ENCODE peak calls at places on chromosomes 4 and X, in seven cellular contexts. One of them, this sample, is unnamed.

GRCh38 chr4:26779674-26780073 is 81.0 kb upstream of the STIM2 start:
- DNase-seq in K562: no peak
- DNase-seq in lower leg skin: peak; percentile 60
- DNase-seq in A549: no peak
- DNase-seq in spleen: no peak
- DNase-seq in upper lobe of left lung: no peak
- DNase-seq in breast epithelium: no peak
- DNase-seq in this sample: no peak

GRCh38 chr4:3461515-3462291 is 1.4 kb upstream of the DOK7 start:
- DNase-seq in K562: no peak
- DNase-seq in lower leg skin: no peak
- DNase-seq in A549: no peak
- DNase-seq in spleen: peak; percentile 73
- DNase-seq in upper lobe of left lung: peak; percentile 69
- DNase-seq in breast epithelium: peak; percentile 91
- DNase-seq in this sample: peak; percentile 77

GRCh38 chr4:2652415-2653155 is 103.6 kb downstream of the TNIP2 start:
- DNase-seq in K562: no peak
- DNase-seq in lower leg skin: no peak
- DNase-seq in A549: no peak
- DNase-seq in spleen: no peak
- DNase-seq in upper lobe of left lung: no peak
- DNase-seq in breast epithelium: no peak
- DNase-seq in this sample: no peak

GRCh38 chr4:149645790-149646189 is 169.9 kb downstream of the IQCM start:
- DNase-seq in K562: no peak
- DNase-seq in lower leg skin: no peak
- DNase-seq in A549: no peak
- DNase-seq in spleen: no peak
- DNase-seq in upper lobe of left lung: peak; percentile 22
- DNase-seq in breast epithelium: no peak
- DNase-seq in this sample: no peak

GRCh38 chr4:180999217-180999616 is 1244.0 kb upstream of the TENM3 start:
- DNase-seq in K562: no peak
- DNase-seq in lower leg skin: no peak
- DNase-seq in A549: no peak
- DNase-seq in spleen: no peak
- DNase-seq in upper lobe of left lung: no peak
- DNase-seq in breast epithelium: no peak
- DNase-seq in this sample: no peak

GRCh38 chrX:96379951-96380350 is 304.7 kb upstream of the DIAPH2 start:
- DNase-seq in K562: no peak
- DNase-seq in lower leg skin: no peak
- DNase-seq in A549: no peak
- DNase-seq in spleen: no peak
- DNase-seq in upper lobe of left lung: no peak
- DNase-seq in breast epithelium: no peak
- DNase-seq in this sample: no peak

GRCh38 chr4:122119739-122120138 is 32.4 kb upstream of the BLTP1 start:
- DNase-seq in K562: no peak
- DNase-seq in lower leg skin: no peak
- DNase-seq in A549: no peak
- DNase-seq in spleen: no peak
- DNase-seq in upper lobe of left lung: no peak
- DNase-seq in breast epithelium: no peak
- DNase-seq in this sample: no peak

GRCh38 chr4:76420901-76421581 is at the start of gene CCDC158:
- DNase-seq in K562: no peak
- DNase-seq in lower leg skin: no peak
- DNase-seq in A549: no peak
- DNase-seq in spleen: peak; percentile 76
- DNase-seq in upper lobe of left lung: no peak
- DNase-seq in breast epithelium: no peak
- DNase-seq in this sample: no peak

GRCh38 chr4:184514121-184514988 is 40.0 kb upstream of the IRF2 start:
- DNase-seq in K562: peak; percentile 68
- DNase-seq in lower leg skin: peak; percentile 55
- DNase-seq in A549: peak; percentile 8
- DNase-seq in spleen: peak; percentile 83
- DNase-seq in upper lobe of left lung: peak; percentile 75
- DNase-seq in breast epithelium: no peak
- DNase-seq in this sample: peak; percentile 60

GRCh38 chr4:11328401-11328800 is 100.3 kb downstream of the HS3ST1 start:
- DNase-seq in K562: no peak
- DNase-seq in lower leg skin: no peak
- DNase-seq in A549: no peak
- DNase-seq in spleen: no peak
- DNase-seq in upper lobe of left lung: no peak
- DNase-seq in breast epithelium: no peak
- DNase-seq in this sample: no peak

GRCh38 chr4:147014946-147015345 is 69.3 kb upstream of the TTC29 start:
- DNase-seq in K562: no peak
- DNase-seq in lower leg skin: no peak
- DNase-seq in A549: no peak
- DNase-seq in spleen: no peak
- DNase-seq in upper lobe of left lung: no peak
- DNase-seq in breast epithelium: no peak
- DNase-seq in this sample: no peak

GRCh38 chr4:97587912-97588311 is 555.4 kb downstream of the STPG2 start:
- DNase-seq in K562: no peak
- DNase-seq in lower leg skin: no peak
- DNase-seq in A549: peak; percentile 1
- DNase-seq in spleen: no peak
- DNase-seq in upper lobe of left lung: no peak
- DNase-seq in breast epithelium: no peak
- DNase-seq in this sample: no peak

GRCh38 chr4:87251104-87251503 is 30.7 kb upstream of the KLHL8 start:
- DNase-seq in K562: no peak
- DNase-seq in lower leg skin: no peak
- DNase-seq in A549: no peak
- DNase-seq in spleen: no peak
- DNase-seq in upper lobe of left lung: no peak
- DNase-seq in breast epithelium: no peak
- DNase-seq in this sample: no peak

GRCh38 chr4:100421356-100421978 is 96.4 kb downstream of the EMCN start:
- DNase-seq in K562: no peak
- DNase-seq in lower leg skin: no peak
- DNase-seq in A549: peak; percentile 26
- DNase-seq in spleen: no peak
- DNase-seq in upper lobe of left lung: no peak
- DNase-seq in breast epithelium: no peak
- DNase-seq in this sample: no peak

GRCh38 chr4:98481167-98481566 is 177.2 kb downstream of the TSPAN5 start:
- DNase-seq in K562: no peak
- DNase-seq in lower leg skin: no peak
- DNase-seq in A549: no peak
- DNase-seq in spleen: no peak
- DNase-seq in upper lobe of left lung: no peak
- DNase-seq in breast epithelium: no peak
- DNase-seq in this sample: no peak

GRCh38 chrX:41118156-41118555 is 32.9 kb downstream of the USP9X start:
- DNase-seq in K562: no peak
- DNase-seq in lower leg skin: no peak
- DNase-seq in A549: no peak
- DNase-seq in spleen: no peak
- DNase-seq in upper lobe of left lung: no peak
- DNase-seq in breast epithelium: no peak
- DNase-seq in this sample: no peak

GRCh38 chrX:11619426-11619825 is 46.3 kb downstream of the ARHGAP6 start:
- DNase-seq in K562: no peak
- DNase-seq in lower leg skin: no peak
- DNase-seq in A549: no peak
- DNase-seq in spleen: no peak
- DNase-seq in upper lobe of left lung: no peak
- DNase-seq in breast epithelium: no peak
- DNase-seq in this sample: no peak

GRCh38 chr4:67288964-67289363 is 256.3 kb downstream of the CENPC start:
- DNase-seq in K562: peak; percentile 24
- DNase-seq in lower leg skin: no peak
- DNase-seq in A549: peak; percentile 24
- DNase-seq in spleen: no peak
- DNase-seq in upper lobe of left lung: no peak
- DNase-seq in breast epithelium: no peak
- DNase-seq in this sample: no peak

GRCh38 chrX:134544189-134544588 is 84.2 kb downstream of the HPRT1 start:
- DNase-seq in K562: no peak
- DNase-seq in lower leg skin: no peak
- DNase-seq in A549: no peak
- DNase-seq in spleen: no peak
- DNase-seq in upper lobe of left lung: no peak
- DNase-seq in breast epithelium: no peak
- DNase-seq in this sample: no peak

GRCh38 chrX:43949669-43950068 is 23.5 kb downstream of the NDP start:
- DNase-seq in K562: peak; percentile 16
- DNase-seq in lower leg skin: no peak
- DNase-seq in A549: peak; percentile 48
- DNase-seq in spleen: peak; percentile 77
- DNase-seq in upper lobe of left lung: peak; percentile 21
- DNase-seq in breast epithelium: no peak
- DNase-seq in this sample: no peak

DNA sequence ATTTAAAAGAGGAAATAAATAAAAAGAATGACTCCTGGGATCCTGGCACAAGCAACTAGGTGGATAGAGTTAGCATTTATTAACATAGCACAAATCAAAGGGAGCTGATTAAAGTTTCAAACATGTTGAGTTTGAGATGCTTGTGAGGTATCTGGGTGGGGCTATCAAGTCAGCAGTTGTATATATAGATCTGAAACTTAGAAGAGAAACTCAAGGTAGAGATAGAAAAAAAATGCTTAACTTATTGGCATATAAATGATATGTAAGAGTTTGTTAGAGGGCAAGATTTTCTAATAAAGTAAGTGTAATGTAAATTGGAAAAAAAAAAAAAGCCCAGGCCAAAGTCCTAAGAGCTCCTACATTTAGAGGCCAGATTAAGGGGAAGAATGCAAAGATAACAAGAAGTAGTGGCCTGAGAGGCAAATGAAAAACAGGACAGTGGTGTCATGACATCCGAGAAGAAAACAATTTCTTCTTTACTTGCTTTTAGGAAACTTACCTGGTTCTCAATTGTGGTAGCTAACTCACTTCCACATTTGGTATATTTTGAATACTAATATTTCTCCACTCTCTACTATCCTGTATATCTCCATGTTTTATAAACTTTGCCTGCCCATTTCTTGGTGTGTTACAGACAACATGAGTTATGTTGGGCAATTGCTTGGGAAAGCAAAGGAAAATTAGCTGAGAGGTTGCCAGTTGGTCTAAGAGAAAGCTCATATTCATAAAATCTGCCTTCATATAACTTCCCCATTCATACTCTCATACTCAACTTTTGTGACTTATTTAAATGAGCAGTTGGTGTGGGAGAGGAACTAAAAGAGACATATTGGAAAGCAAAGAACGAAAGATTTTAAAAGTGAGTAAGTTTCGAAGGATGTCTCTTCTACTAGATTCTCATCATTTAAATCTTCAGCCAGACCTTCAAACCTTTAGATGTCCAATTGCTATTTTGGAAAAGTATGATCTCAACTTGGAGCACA is 169.3 kb downstream of the PARM1 start:
- DNase-seq in K562: no peak
- DNase-seq in lower leg skin: no peak
- DNase-seq in A549: no peak
- DNase-seq in spleen: no peak
- DNase-seq in upper lobe of left lung: no peak
- DNase-seq in breast epithelium: no peak
- DNase-seq in this sample: no peak
- TF ChIP-seq POLR2A in K562: no peak
- TF ChIP-seq POLR2A in lower leg skin: no peak
- TF ChIP-seq POLR2A in A549: no peak
- TF ChIP-seq POLR2A in spleen: no peak
- TF ChIP-seq POLR2A in upper lobe of left lung: no peak
- TF ChIP-seq POLR2A in breast epithelium: no peak
- TF ChIP-seq POLR2A in this sample: no peak

GRCh38 chr4:128810871-128811570 is 1.5 kb downstream of the JADE1 start:
- DNase-seq in K562: peak; percentile 82
- DNase-seq in lower leg skin: peak; percentile 70
- DNase-seq in A549: peak; percentile 88
- DNase-seq in spleen: peak; percentile 97
- DNase-seq in upper lobe of left lung: peak; percentile 85
- DNase-seq in breast epithelium: peak; percentile 72
- DNase-seq in this sample: peak; percentile 54
- TF ChIP-seq POLR2A in K562: peak; percentile 84
- TF ChIP-seq POLR2A in lower leg skin: no peak
- TF ChIP-seq POLR2A in A549: peak; percentile 44
- TF ChIP-seq POLR2A in spleen: peak; percentile 62
- TF ChIP-seq POLR2A in upper lobe of left lung: peak; percentile 58
- TF ChIP-seq POLR2A in breast epithelium: peak; percentile 67
- TF ChIP-seq POLR2A in this sample: peak; percentile 54

GRCh38 chr4:155071962-155072361 is 136.5 kb upstream of the NPY2R start:
- DNase-seq in K562: no peak
- DNase-seq in lower leg skin: no peak
- DNase-seq in A549: no peak
- DNase-seq in spleen: no peak
- DNase-seq in upper lobe of left lung: no peak
- DNase-seq in breast epithelium: no peak
- DNase-seq in this sample: no peak
- TF ChIP-seq POLR2A in K562: no peak
- TF ChIP-seq POLR2A in lower leg skin: no peak
- TF ChIP-seq POLR2A in A549: no peak
- TF ChIP-seq POLR2A in spleen: no peak
- TF ChIP-seq POLR2A in upper lobe of left lung: no peak
- TF ChIP-seq POLR2A in breast epithelium: no peak
- TF ChIP-seq POLR2A in this sample: no peak

DNA sequence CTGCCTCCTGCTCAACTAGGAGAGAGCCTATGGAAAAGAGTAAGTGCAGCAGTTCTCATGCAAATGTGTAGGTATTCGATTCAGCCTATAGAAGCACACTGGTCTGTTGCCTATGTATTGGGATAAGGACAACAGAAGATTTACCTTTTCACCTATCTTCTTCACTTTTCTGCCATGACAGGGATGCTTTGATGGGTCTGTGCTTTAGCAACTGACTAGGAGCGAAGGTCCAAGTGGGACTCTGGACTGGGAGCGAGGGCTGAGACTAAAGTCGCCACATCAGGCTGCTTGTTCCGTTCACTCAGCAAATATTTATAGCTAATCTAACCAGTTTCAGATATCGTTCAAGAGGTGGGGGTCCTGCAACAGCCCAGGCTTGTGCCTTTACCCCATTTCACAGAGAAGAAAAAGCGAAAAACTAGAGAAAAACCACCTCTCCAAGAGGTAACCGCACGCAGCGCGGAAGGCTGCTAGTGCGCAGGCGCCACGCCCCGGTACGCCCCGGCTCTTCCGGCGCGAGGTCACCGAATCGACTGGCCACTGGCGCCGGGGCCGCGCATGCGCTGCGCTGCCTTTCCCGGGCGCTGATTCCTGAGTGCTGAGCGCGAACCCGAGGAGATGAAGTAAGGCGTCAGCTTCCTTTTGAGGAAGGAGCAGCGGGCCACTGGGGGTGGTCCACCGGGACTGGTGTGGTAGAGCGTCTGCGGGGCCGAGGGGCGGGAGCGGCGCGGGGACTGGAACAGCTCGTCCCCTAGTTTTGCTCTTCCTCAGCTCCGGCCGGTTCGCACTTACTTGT is at the start of gene RBMX2:
- DNase-seq in K562: peak; percentile 95
- DNase-seq in lower leg skin: peak; percentile 56
- DNase-seq in A549: peak; percentile 80
- DNase-seq in spleen: peak; percentile 91
- DNase-seq in upper lobe of left lung: peak; percentile 75
- DNase-seq in breast epithelium: peak; percentile 58
- DNase-seq in this sample: peak; percentile 87
- TF ChIP-seq POLR2A in K562: peak; percentile 88
- TF ChIP-seq POLR2A in lower leg skin: no peak
- TF ChIP-seq POLR2A in A549: peak; percentile 69
- TF ChIP-seq POLR2A in spleen: peak; percentile 48
- TF ChIP-seq POLR2A in upper lobe of left lung: peak; percentile 73
- TF ChIP-seq POLR2A in breast epithelium: no peak
- TF ChIP-seq POLR2A in this sample: peak; percentile 65

GRCh38 chr4:186204103-186204559 is 12.8 kb downstream of the CYP4V2 start:
- DNase-seq in K562: peak; percentile 41
- DNase-seq in lower leg skin: peak; percentile 21
- DNase-seq in A549: no peak
- DNase-seq in spleen: no peak
- DNase-seq in upper lobe of left lung: no peak
- DNase-seq in breast epithelium: no peak
- DNase-seq in this sample: no peak
- TF ChIP-seq POLR2A in K562: no peak
- TF ChIP-seq POLR2A in lower leg skin: no peak
- TF ChIP-seq POLR2A in A549: no peak
- TF ChIP-seq POLR2A in spleen: no peak
- TF ChIP-seq POLR2A in upper lobe of left lung: no peak
- TF ChIP-seq POLR2A in breast epithelium: no peak
- TF ChIP-seq POLR2A in this sample: no peak

This sample was measured in H54.